ENCODE peak calls at places on chromosomes 12 and 14, in four cellular contexts. One of them, this sample, is unnamed.

GRCh38 chr14:50388256-50388931 is 8.3 kb downstream of the CDKL1 start:
- DNase-seq in HepG2: no peak
- DNase-seq in SK-N-SH: no peak
- DNase-seq in GM12878: no peak
- DNase-seq in this sample: no peak

GRCh38 chr12:4813741-4814140 is 93.5 kb downstream of the GALNT8 start:
- DNase-seq in HepG2: no peak
- DNase-seq in SK-N-SH: no peak
- DNase-seq in GM12878: no peak
- DNase-seq in this sample: no peak

GRCh38 chr14:68820999-68821683 is 28.3 kb upstream of the ZFP36L1 start:
- DNase-seq in HepG2: no peak
- DNase-seq in SK-N-SH: peak
- DNase-seq in GM12878: peak
- DNase-seq in this sample: no peak

GRCh38 chr14:35766036-35766699 is 42.9 kb downstream of the RALGAPA1 start:
- DNase-seq in HepG2: no peak
- DNase-seq in SK-N-SH: no peak
- DNase-seq in GM12878: no peak
- DNase-seq in this sample: no peak

GRCh38 chr14:103703433-103704385 is 11.5 kb downstream of the XRCC3 start:
- DNase-seq in HepG2: no peak
- DNase-seq in SK-N-SH: no peak
- DNase-seq in GM12878: no peak
- DNase-seq in this sample: no peak

GRCh38 chr12:65986047-65986446 is 144.5 kb downstream of the LLPH start:
- DNase-seq in HepG2: no peak
- DNase-seq in SK-N-SH: no peak
- DNase-seq in GM12878: no peak
- DNase-seq in this sample: no peak

GRCh38 chr12:104985206-104985605 is 910 bp upstream of the NOPCHAP1 start:
- DNase-seq in HepG2: peak
- DNase-seq in SK-N-SH: no peak
- DNase-seq in GM12878: no peak
- DNase-seq in this sample: peak

GRCh38 chr14:94936411-94936892 is 166.5 kb upstream of the GSC start:
- DNase-seq in HepG2: no peak
- DNase-seq in SK-N-SH: peak
- DNase-seq in GM12878: no peak
- DNase-seq in this sample: no peak

GRCh38 chr12:21539797-21540196 is 13.7 kb downstream of the SPX start:
- DNase-seq in HepG2: no peak
- DNase-seq in SK-N-SH: no peak
- DNase-seq in GM12878: no peak
- DNase-seq in this sample: no peak

GRCh38 chr14:60090864-60091519 is 731 bp upstream of the PCNX4 start:
- DNase-seq in HepG2: no peak
- DNase-seq in SK-N-SH: peak
- DNase-seq in GM12878: no peak
- DNase-seq in this sample: peak

GRCh38 chr12:88746386-88746785 is 166.1 kb upstream of the KITLG start:
- DNase-seq in HepG2: no peak
- DNase-seq in SK-N-SH: no peak
- DNase-seq in GM12878: no peak
- DNase-seq in this sample: no peak

GRCh38 chr14:61512026-61512425 is 183.3 kb upstream of the HIF1A start:
- DNase-seq in HepG2: no peak
- DNase-seq in SK-N-SH: no peak
- DNase-seq in GM12878: no peak
- DNase-seq in this sample: no peak

GRCh38 chr14:22976620-22977433 is 5.5 kb downstream of the AJUBA start:
- DNase-seq in HepG2: peak
- DNase-seq in SK-N-SH: no peak
- DNase-seq in GM12878: no peak
- DNase-seq in this sample: no peak

GRCh38 chr12:54564768-54565167 is 15.4 kb downstream of the PDE1B start:
- DNase-seq in HepG2: no peak
- DNase-seq in SK-N-SH: no peak
- DNase-seq in GM12878: no peak
- DNase-seq in this sample: no peak

DNA sequence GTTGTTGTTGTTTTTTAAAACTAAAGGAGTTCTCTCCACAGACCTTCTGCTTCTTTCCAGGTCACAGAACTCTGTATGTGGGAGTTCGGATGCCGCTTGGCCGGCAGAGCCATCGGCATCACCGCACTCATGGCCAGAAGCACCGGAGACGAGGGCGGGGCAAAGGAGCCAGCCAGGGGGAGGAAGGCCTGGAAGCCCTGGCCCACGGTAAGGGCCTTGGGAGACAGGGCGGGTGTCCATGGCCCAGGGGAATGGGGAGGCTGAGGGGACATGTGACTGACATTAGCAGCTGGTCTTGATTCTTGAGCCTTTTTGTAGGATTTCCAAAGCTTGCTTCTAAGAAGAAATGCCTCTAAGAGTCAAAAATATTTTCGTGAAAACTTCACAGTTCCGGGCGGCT is 26.2 kb downstream of the SLC4A8 start:
- DNase-seq in HepG2: no peak
- DNase-seq in SK-N-SH: no peak
- DNase-seq in GM12878: no peak
- DNase-seq in this sample: no peak
- TF ChIP-seq TAF1 in HepG2: no peak
- TF ChIP-seq TAF1 in SK-N-SH: no peak
- TF ChIP-seq TAF1 in GM12878: no peak
- TF ChIP-seq TAF1 in this sample: no peak

GRCh38 chr12:124747426-124748161 is 116.1 kb downstream of the SCARB1 start:
- DNase-seq in HepG2: peak
- DNase-seq in SK-N-SH: no peak
- DNase-seq in GM12878: peak
- DNase-seq in this sample: no peak
- TF ChIP-seq FOXM1 in HepG2: no peak
- TF ChIP-seq FOXM1 in SK-N-SH: no peak
- TF ChIP-seq FOXM1 in GM12878: no peak
- TF ChIP-seq FOXM1 in this sample: no peak

GRCh38 chr14:97851438-97851995 is 1054.3 kb downstream of the VRK1 start:
- DNase-seq in HepG2: no peak
- DNase-seq in SK-N-SH: no peak
- DNase-seq in GM12878: no peak
- DNase-seq in this sample: no peak

GRCh38 chr14:97850886-97851285 is 1053.7 kb downstream of the VRK1 start:
- DNase-seq in HepG2: no peak
- DNase-seq in SK-N-SH: no peak
- DNase-seq in GM12878: no peak
- DNase-seq in this sample: no peak

DNA sequence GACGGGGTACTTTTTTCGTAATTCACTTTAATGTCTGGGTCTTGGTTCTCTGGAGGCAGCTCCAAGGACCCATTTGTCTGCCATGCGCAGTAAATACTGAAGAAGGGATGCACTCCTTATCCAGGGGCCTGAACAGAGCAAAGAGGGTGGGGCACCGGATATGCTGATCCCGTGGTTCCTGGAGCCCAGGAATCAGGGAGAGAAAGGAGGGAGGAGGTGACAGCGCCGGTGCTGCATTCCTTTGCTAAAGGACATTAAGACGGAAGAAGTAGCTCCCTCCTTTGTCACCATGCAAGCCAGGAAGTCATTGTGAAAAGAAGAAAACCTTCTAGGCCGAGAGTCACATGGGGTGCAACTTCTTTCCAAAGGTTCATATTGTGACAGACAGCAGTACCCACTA is 1057.7 kb downstream of the VRK1 start:
- DNase-seq in HepG2: no peak
- DNase-seq in SK-N-SH: no peak
- DNase-seq in GM12878: no peak
- DNase-seq in this sample: no peak
- TF ChIP-seq TAF1 in HepG2: no peak
- TF ChIP-seq TAF1 in SK-N-SH: no peak
- TF ChIP-seq TAF1 in GM12878: no peak
- TF ChIP-seq TAF1 in this sample: no peak

GRCh38 chr12:122366685-122367475 is 55.6 kb downstream of the CLIP1 start:
- DNase-seq in HepG2: peak
- DNase-seq in SK-N-SH: no peak
- DNase-seq in GM12878: no peak
- DNase-seq in this sample: peak

GRCh38 chr12:122371475-122372045 is 50.9 kb downstream of the CLIP1 start:
- DNase-seq in HepG2: no peak
- DNase-seq in SK-N-SH: no peak
- DNase-seq in GM12878: no peak
- DNase-seq in this sample: no peak

GRCh38 chr12:122362758-122363157 is 59.7 kb downstream of the CLIP1 start:
- DNase-seq in HepG2: no peak
- DNase-seq in SK-N-SH: no peak
- DNase-seq in GM12878: no peak
- DNase-seq in this sample: no peak

GRCh38 chr12:122363782-122364181 is 58.7 kb downstream of the CLIP1 start:
- DNase-seq in HepG2: no peak
- DNase-seq in SK-N-SH: no peak
- DNase-seq in GM12878: no peak
- DNase-seq in this sample: no peak

DNA sequence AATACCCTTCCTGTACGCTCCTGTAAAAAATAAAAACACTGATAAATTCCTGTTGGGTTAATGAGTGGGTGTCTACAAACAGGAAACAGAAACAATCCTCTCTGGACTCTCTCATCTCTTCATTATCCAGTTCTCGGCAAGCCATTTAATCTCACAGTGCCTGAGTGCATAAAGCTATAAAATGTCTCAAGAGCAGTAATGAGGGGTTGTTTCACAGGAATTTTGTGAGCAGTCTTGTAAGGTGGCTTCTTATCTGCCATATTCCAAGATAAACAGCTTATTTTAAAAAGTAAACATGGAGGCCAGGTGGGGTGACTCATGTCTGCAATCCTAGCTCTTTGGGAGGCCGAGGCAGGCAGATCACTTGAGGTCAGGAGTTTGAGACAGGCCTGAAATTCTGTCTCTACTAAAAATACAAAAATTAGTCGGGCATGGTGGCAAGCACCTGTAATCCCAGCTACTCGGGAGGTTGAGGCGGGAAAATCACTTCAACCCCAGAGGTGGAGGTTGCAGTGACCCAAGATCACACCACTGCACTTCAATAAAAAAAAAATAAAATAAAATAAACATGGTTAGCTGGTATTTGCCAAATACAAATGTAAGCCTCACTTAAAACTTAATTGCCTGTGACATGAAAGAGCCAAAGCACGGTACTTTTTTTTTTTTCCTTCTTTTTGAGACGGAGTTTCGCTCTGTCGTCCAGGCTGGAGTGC is 54.0 kb downstream of the CLIP1 start:
- DNase-seq in HepG2: no peak
- DNase-seq in SK-N-SH: no peak
- DNase-seq in GM12878: no peak
- DNase-seq in this sample: no peak
- TF ChIP-seq FOXM1 in HepG2: no peak
- TF ChIP-seq FOXM1 in SK-N-SH: no peak
- TF ChIP-seq FOXM1 in GM12878: no peak
- TF ChIP-seq FOXM1 in this sample: no peak

GRCh38 chr14:51554339-51554920 is 97.3 kb upstream of the FRMD6 start:
- DNase-seq in HepG2: no peak
- DNase-seq in SK-N-SH: no peak
- DNase-seq in GM12878: no peak
- DNase-seq in this sample: no peak
- TF ChIP-seq TAF1 in HepG2: no peak
- TF ChIP-seq TAF1 in SK-N-SH: no peak
- TF ChIP-seq TAF1 in GM12878: no peak
- TF ChIP-seq TAF1 in this sample: no peak

GRCh38 chr12:77342275-77342674 is 276.9 kb upstream of the E2F7 start:
- DNase-seq in HepG2: no peak
- DNase-seq in SK-N-SH: no peak
- DNase-seq in GM12878: no peak
- DNase-seq in this sample: no peak

GRCh38 chr12:77344651-77345050 is 279.3 kb upstream of the E2F7 start:
- DNase-seq in HepG2: no peak
- DNase-seq in SK-N-SH: no peak
- DNase-seq in GM12878: no peak
- DNase-seq in this sample: no peak

GRCh38 chr12:77337327-77337726 is 272.0 kb upstream of the E2F7 start:
- DNase-seq in HepG2: no peak
- DNase-seq in SK-N-SH: no peak
- DNase-seq in GM12878: no peak
- DNase-seq in this sample: no peak

GRCh38 chr12:77343291-77343690 is 277.9 kb upstream of the E2F7 start:
- DNase-seq in HepG2: no peak
- DNase-seq in SK-N-SH: no peak
- DNase-seq in GM12878: no peak
- DNase-seq in this sample: no peak

DNA sequence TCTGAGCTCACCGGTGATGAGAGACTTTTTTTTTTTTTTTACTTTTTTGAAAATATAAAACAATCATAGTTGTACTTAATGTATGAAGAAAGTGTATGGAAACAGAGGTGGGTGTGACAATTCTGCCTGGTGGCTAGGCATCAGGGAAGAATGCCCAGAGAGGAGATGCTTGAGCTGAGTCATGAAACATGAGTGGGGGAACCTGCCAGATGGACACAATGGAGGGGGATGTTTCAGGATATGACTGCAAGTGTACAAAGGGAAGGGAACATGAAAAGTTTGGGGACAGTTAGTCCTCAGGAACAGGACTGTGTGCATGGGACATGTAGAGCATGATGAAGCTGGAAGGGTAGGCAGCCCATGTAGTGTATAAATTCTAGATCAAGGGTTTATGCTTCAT is 274.2 kb upstream of the E2F7 start:
- DNase-seq in HepG2: no peak
- DNase-seq in SK-N-SH: no peak
- DNase-seq in GM12878: no peak
- DNase-seq in this sample: no peak
- TF ChIP-seq FOXM1 in HepG2: no peak
- TF ChIP-seq FOXM1 in SK-N-SH: no peak
- TF ChIP-seq FOXM1 in GM12878: no peak
- TF ChIP-seq FOXM1 in this sample: no peak

GRCh38 chr14:99430491-99430890 is 50.2 kb downstream of the SETD3 start:
- DNase-seq in HepG2: no peak
- DNase-seq in SK-N-SH: no peak
- DNase-seq in GM12878: no peak
- DNase-seq in this sample: peak

GRCh38 chr14:99426796-99427346 is 53.8 kb downstream of the SETD3 start:
- DNase-seq in HepG2: no peak
- DNase-seq in SK-N-SH: no peak
- DNase-seq in GM12878: no peak
- DNase-seq in this sample: no peak

GRCh38 chr14:99426265-99426664 is 54.4 kb downstream of the SETD3 start:
- DNase-seq in HepG2: no peak
- DNase-seq in SK-N-SH: no peak
- DNase-seq in GM12878: no peak
- DNase-seq in this sample: no peak

GRCh38 chr14:99425272-99425681 is 55.4 kb downstream of the SETD3 start:
- DNase-seq in HepG2: no peak
- DNase-seq in SK-N-SH: no peak
- DNase-seq in GM12878: no peak
- DNase-seq in this sample: no peak

GRCh38 chr14:99427632-99428315 is 52.9 kb downstream of the SETD3 start:
- DNase-seq in HepG2: no peak
- DNase-seq in SK-N-SH: no peak
- DNase-seq in GM12878: no peak
- DNase-seq in this sample: no peak
- TF ChIP-seq TAF1 in HepG2: no peak
- TF ChIP-seq TAF1 in SK-N-SH: no peak
- TF ChIP-seq TAF1 in GM12878: no peak
- TF ChIP-seq TAF1 in this sample: no peak